ENCODE peak calls at places on chromosomes 4 and X, in five cellular contexts. B is CD8-positive, alpha-beta T cell; I is psoas muscle; W is substantia nigra; J is GM23338. M is an unnamed sample.

GRCh38 chr4:72022553-72022952 is 9.2 kb upstream of the NPFFR2 start:
- DNase-seq in B (no peak), I (no peak), W (no peak), J (no peak), M (no peak)

GRCh38 chr4:2469192-2469984 is 482 bp downstream of the RNF4 start:
- DNase-seq in B (peak), I (peak), W (peak), J (peak), M (peak)

GRCh38 chr4:2634014-2634413 is 97.6 kb downstream of the FAM193A start:
- DNase-seq in B (no peak), I (no peak), W (no peak), J (no peak), M (no peak)

GRCh38 chrX:122596998-122597397 is 587.1 kb upstream of the GRIA3 start:
- DNase-seq in B (no peak), I (no peak), W (no peak), J (no peak), M (no peak)

GRCh38 chr4:48268956-48269860 is at the start of gene TEC:
- DNase-seq in B (peak), I (peak), W (no peak), J (peak), M (peak)

GRCh38 chrX:108044554-108045256 is at the start of gene VSIG1:
- DNase-seq in B (no peak), I (no peak), W (no peak), J (no peak), M (no peak)

GRCh38 chrX:41661366-41662095 is 27.2 kb upstream of the GPR34 start:
- DNase-seq in B (no peak), I (no peak), W (no peak), J (no peak), M (no peak)

GRCh38 chr4:10015140-10015753 is 6.0 kb downstream of the SLC2A9 start:
- DNase-seq in B (no peak), I (no peak), W (peak), J (peak), M (no peak)

GRCh38 chr4:130646886-130647285 is 1550.9 kb downstream of the C4orf33 start:
- DNase-seq in B (no peak), I (no peak), W (no peak), J (no peak), M (no peak)

GRCh38 chrX:150256297-150256650 is 106.8 kb upstream of the MAMLD1 start:
- DNase-seq in B (no peak), I (no peak), W (no peak), J (no peak), M (no peak)

GRCh38 chr4:108292229-108292628 is 123.5 kb upstream of the LEF1 start:
- DNase-seq in B (no peak), I (no peak), W (no peak), J (no peak), M (no peak)

GRCh38 chrX:150880808-150881165 is 17.7 kb downstream of the CD99L2 start:
- DNase-seq in B (no peak), I (no peak), W (no peak), J (no peak), M (no peak)

GRCh38 chr4:41346306-41347061 is 89.8 kb downstream of the UCHL1 start:
- DNase-seq in B (no peak), I (no peak), W (no peak), J (no peak), M (no peak)

GRCh38 chr4:156169011-156169410 is 215.3 kb upstream of the CTSO start:
- DNase-seq in B (no peak), I (no peak), W (no peak), J (peak), M (peak)

GRCh38 chr4:15653864-15654391 is 1.2 kb downstream of the FBXL5 start:
- DNase-seq in B (no peak), I (no peak), W (peak), J (peak), M (no peak)

GRCh38 chrX:9558615-9559014 is 93.8 kb downstream of the TBL1X start:
- DNase-seq in B (no peak), I (no peak), W (no peak), J (no peak), M (no peak)

GRCh38 chr4:56630876-56631666 is 50.0 kb downstream of the HOPX start:
- DNase-seq in B (no peak), I (no peak), W (no peak), J (no peak), M (no peak)

GRCh38 chr4:127162741-127163140 is 470.0 kb upstream of the INTU start:
- DNase-seq in B (no peak), I (no peak), W (no peak), J (no peak), M (no peak)

GRCh38 chr4:3783691-3784306 is 17.6 kb downstream of the ADRA2C start:
- DNase-seq in B (no peak), I (no peak), W (no peak), J (peak), M (no peak)

GRCh38 chrX:26522501-26522900 is 306.5 kb downstream of the MAGEB5 start:
- DNase-seq in B (no peak), I (no peak), W (no peak), J (peak), M (no peak)

GRCh38 chr4:73891326-73891725 is 22.1 kb downstream of the CXCL1 start:
- DNase-seq in B (no peak), I (no peak), W (no peak), J (no peak), M (no peak)

GRCh38 chr4:126136922-126137781 is 822.4 kb downstream of the FAT4 start:
- DNase-seq in B (no peak), I (no peak), W (no peak), J (no peak), M (no peak)

GRCh38 chr4:88865466-88865865 is 167.8 kb upstream of the NAP1L5 start:
- DNase-seq in B (no peak), I (no peak), W (no peak), J (no peak), M (no peak)

GRCh38 chr4:82076809-82077208 is 297.0 kb downstream of the HNRNPD start:
- DNase-seq in B (no peak), I (no peak), W (no peak), J (no peak), M (no peak)

GRCh38 chr4:15245006-15245530 is 182.8 kb upstream of the C1QTNF7 start:
- DNase-seq in B (no peak), I (no peak), W (no peak), J (no peak), M (no peak)

GRCh38 chrX:15761564-15762191 is 23.6 kb downstream of the CA5B start:
- DNase-seq in B (no peak), I (no peak), W (peak), J (peak), M (no peak)

GRCh38 chrX:112643721-112644120 is 36.0 kb downstream of the LHFPL1 start:
- DNase-seq in B (no peak), I (no peak), W (no peak), J (no peak), M (no peak)

GRCh38 chr4:136650541-136651277 is 881.6 kb downstream of the PCDH18 start:
- DNase-seq in B (no peak), I (no peak), W (no peak), J (no peak), M (no peak)

GRCh38 chrX:51461053-51462050 is 35.0 kb downstream of the NUDT11 start:
- DNase-seq in B (no peak), I (no peak), W (peak), J (peak), M (no peak)

GRCh38 chr4:33060873-33061542 is 2340.8 kb downstream of the PCDH7 start:
- DNase-seq in B (no peak), I (peak), W (peak), J (peak), M (peak)

GRCh38 chr4:1568855-1569460 is 115.2 kb downstream of the FAM53A start:
- DNase-seq in B (peak), I (peak), W (no peak), J (peak), M (peak)

GRCh38 chr4:181007751-181008150 is 1235.5 kb upstream of the TENM3 start:
- DNase-seq in B (no peak), I (no peak), W (no peak), J (no peak), M (no peak)

GRCh38 chr4:26020083-26020668 is 106.2 kb downstream of the SMIM20 start:
- DNase-seq in B (no peak), I (no peak), W (no peak), J (no peak), M (no peak)

GRCh38 chr4:188246488-188246887 is 107.2 kb downstream of the TRIML1 start:
- DNase-seq in B (no peak), I (no peak), W (no peak), J (peak), M (no peak)

GRCh38 chr4:70996014-70996353 is 2.5 kb downstream of the DCK start:
- DNase-seq in B (peak), I (no peak), W (no peak), J (no peak), M (no peak)

GRCh38 chrX:7170903-7171302 is 22.9 kb upstream of the PUDP start:
- DNase-seq in B (peak), I (no peak), W (no peak), J (peak), M (no peak)

GRCh38 chrX:66053414-66053813 is 13.5 kb upstream of the VSIG4 start:
- DNase-seq in B (no peak), I (no peak), W (no peak), J (peak), M (no peak)

M was measured in heart right ventricle.